ENCODE peak calls at places on chromosomes 16 and 17, in four cellular contexts. One of them, this sample, is unnamed.

GRCh38 chr17:47266782-47267181 is 13.2 kb downstream of the ITGB3 start:
- DNase-seq in HepG2: no peak
- DNase-seq in GM12878: no peak
- DNase-seq in SK-N-SH: no peak
- DNase-seq in this sample: no peak

GRCh38 chr17:53141731-53142130 is 681.0 kb upstream of the KIF2B start:
- DNase-seq in HepG2: no peak
- DNase-seq in GM12878: no peak
- DNase-seq in SK-N-SH: no peak
- DNase-seq in this sample: no peak

GRCh38 chr17:45019177-45019711 is 32.2 kb downstream of the DCAKD start:
- DNase-seq in HepG2: no peak
- DNase-seq in GM12878: no peak
- DNase-seq in SK-N-SH: peak
- DNase-seq in this sample: peak

GRCh38 chr16:354286-354881 is 1.9 kb upstream of the AXIN1 start:
- DNase-seq in HepG2: no peak
- DNase-seq in GM12878: no peak
- DNase-seq in SK-N-SH: no peak
- DNase-seq in this sample: no peak

GRCh38 chr17:65385071-65385470 is 176.4 kb downstream of the AXIN2 start:
- DNase-seq in HepG2: no peak
- DNase-seq in GM12878: no peak
- DNase-seq in SK-N-SH: no peak
- DNase-seq in this sample: no peak

GRCh38 chr17:75996665-75997590 is 3.7 kb upstream of the CDK3 start:
- DNase-seq in HepG2: peak
- DNase-seq in GM12878: peak
- DNase-seq in SK-N-SH: no peak
- DNase-seq in this sample: no peak

GRCh38 chr17:27968206-27968732 is 74.2 kb upstream of the NLK start:
- DNase-seq in HepG2: no peak
- DNase-seq in GM12878: no peak
- DNase-seq in SK-N-SH: peak
- DNase-seq in this sample: no peak

GRCh38 chr16:58661199-58661830 is 23.3 kb downstream of the SLC38A7 start:
- DNase-seq in HepG2: peak
- DNase-seq in GM12878: no peak
- DNase-seq in SK-N-SH: peak
- DNase-seq in this sample: peak

GRCh38 chr17:82107341-82107860 is 9.4 kb upstream of the FASN start:
- DNase-seq in HepG2: peak
- DNase-seq in GM12878: no peak
- DNase-seq in SK-N-SH: peak
- DNase-seq in this sample: peak

GRCh38 chr16:75566889-75567255 is 693 bp downstream of the GABARAPL2 start:
- DNase-seq in HepG2: no peak
- DNase-seq in GM12878: no peak
- DNase-seq in SK-N-SH: peak
- DNase-seq in this sample: no peak

GRCh38 chr17:7184091-7184488 is 4.9 kb upstream of the ASGR1 start:
- DNase-seq in HepG2: peak
- DNase-seq in GM12878: no peak
- DNase-seq in SK-N-SH: no peak
- DNase-seq in this sample: no peak

GRCh38 chr17:76752006-76752405 is 14.1 kb downstream of the MFSD11 start:
- DNase-seq in HepG2: no peak
- DNase-seq in GM12878: no peak
- DNase-seq in SK-N-SH: no peak
- DNase-seq in this sample: no peak

GRCh38 chr17:17091856-17092756 is 49.8 kb downstream of the MPRIP start:
- DNase-seq in HepG2: no peak
- DNase-seq in GM12878: no peak
- DNase-seq in SK-N-SH: no peak
- DNase-seq in this sample: no peak
- TF ChIP-seq JUND in HepG2: no peak
- TF ChIP-seq JUND in GM12878: no peak
- TF ChIP-seq JUND in SK-N-SH: no peak
- TF ChIP-seq JUND in this sample: no peak

GRCh38 chr17:74738051-74738996 is 1.3 kb downstream of the RAB37 start:
- DNase-seq in HepG2: peak
- DNase-seq in GM12878: peak
- DNase-seq in SK-N-SH: no peak
- DNase-seq in this sample: no peak

GRCh38 chr17:74734256-74734655 is 2.8 kb upstream of the RAB37 start:
- DNase-seq in HepG2: no peak
- DNase-seq in GM12878: no peak
- DNase-seq in SK-N-SH: no peak
- DNase-seq in this sample: no peak

GRCh38 chr17:74736423-74737298 is at the start of gene RAB37:
- DNase-seq in HepG2: peak
- DNase-seq in GM12878: no peak
- DNase-seq in SK-N-SH: peak
- DNase-seq in this sample: no peak

GRCh38 chr17:74739227-74739831 is 2.3 kb downstream of the RAB37 start:
- DNase-seq in HepG2: no peak
- DNase-seq in GM12878: no peak
- DNase-seq in SK-N-SH: no peak
- DNase-seq in this sample: no peak

DNA sequence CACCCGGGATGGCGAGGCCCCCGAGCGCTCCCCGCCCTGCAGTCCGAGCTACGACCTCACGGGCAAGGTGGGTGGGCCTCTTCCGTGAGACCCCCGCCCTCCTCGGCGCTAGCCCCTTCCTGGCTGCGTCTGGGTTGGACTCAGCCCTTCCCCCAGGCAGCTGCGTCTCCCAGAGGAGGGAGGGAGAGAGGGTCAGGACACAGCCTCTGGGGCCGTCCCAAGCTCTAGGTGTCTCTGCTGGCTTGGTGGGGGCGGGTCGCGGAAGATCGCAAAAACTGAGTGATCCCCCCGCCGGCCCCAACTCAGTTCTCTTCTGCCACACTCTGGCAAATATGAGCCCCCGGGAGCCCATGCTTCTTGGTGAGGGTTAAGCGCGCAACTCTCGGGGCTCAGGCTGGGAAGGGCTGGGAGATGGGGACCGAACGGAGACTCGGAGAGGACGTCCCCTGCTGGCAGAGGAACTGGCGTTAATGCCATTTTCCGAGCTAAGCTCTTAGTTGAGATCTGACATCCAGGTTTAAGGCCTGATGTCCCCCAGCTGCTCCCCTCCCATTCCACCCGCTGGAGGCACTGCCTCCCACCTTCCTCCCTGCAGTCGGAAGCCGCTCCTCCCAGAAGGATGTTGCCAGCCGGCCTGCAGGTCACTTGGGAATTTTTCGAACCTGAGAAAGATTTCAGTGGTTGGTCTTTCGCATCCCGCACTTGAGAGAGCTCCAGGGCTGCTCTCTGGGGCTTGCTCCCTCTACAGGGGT is 419 bp downstream of the RAB37 start:
- DNase-seq in HepG2: peak
- DNase-seq in GM12878: no peak
- DNase-seq in SK-N-SH: peak
- DNase-seq in this sample: peak
- TF ChIP-seq JUND in HepG2: no peak
- TF ChIP-seq JUND in GM12878: no peak
- TF ChIP-seq JUND in SK-N-SH: no peak
- TF ChIP-seq JUND in this sample: no peak

DNA sequence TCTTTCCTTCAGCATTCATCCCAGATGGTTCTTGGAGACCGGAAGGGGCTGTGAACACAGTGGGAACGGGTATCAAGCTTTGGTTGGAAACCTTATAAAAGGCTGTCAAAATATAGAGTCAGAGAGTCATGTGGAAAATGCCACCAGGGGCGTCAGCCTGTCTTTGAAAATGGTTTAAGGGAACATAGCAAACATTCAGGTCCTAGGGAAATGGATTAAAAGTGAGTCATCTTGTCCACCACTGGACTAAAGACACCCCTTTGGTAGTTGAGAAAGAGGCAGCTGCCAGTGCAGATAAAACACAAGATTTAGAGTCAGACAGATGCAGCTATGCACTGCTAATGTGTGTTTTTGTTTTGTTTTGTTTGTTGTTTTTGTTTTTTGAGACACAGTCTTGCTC is 47.8 kb upstream of the BCO1 start:
- DNase-seq in HepG2: peak
- DNase-seq in GM12878: no peak
- DNase-seq in SK-N-SH: no peak
- DNase-seq in this sample: no peak
- TF ChIP-seq JUND in HepG2: no peak
- TF ChIP-seq JUND in GM12878: no peak
- TF ChIP-seq JUND in SK-N-SH: no peak
- TF ChIP-seq JUND in this sample: no peak

GRCh38 chr16:57166951-57167350 is 18.9 kb downstream of the PSME3IP1 start:
- DNase-seq in HepG2: no peak
- DNase-seq in GM12878: no peak
- DNase-seq in SK-N-SH: no peak
- DNase-seq in this sample: no peak
- TF ChIP-seq JUND in HepG2: no peak
- TF ChIP-seq JUND in GM12878: no peak
- TF ChIP-seq JUND in SK-N-SH: no peak
- TF ChIP-seq JUND in this sample: no peak

DNA sequence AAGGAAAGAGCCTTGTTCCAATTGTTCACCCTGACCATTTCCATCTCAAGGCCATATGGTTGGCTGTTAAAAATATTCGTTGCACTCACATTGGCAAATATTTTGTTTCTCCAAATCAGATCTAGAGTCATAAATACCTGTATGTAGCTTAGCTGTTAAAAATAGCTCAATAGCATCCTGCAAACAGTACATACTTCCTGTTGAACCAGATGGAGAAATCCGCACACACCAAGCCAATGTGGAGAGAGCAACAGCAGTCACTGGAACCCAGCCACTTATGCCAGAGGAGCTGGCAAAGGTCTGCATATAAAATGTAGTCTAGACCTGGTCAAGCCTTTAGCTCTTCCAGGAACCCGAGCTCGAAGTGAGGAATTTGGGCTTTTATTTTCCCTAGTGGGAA is 146.4 kb upstream of the KCNJ16 start:
- DNase-seq in HepG2: no peak
- DNase-seq in GM12878: no peak
- DNase-seq in SK-N-SH: no peak
- DNase-seq in this sample: peak
- TF ChIP-seq JUND in HepG2: no peak
- TF ChIP-seq JUND in GM12878: no peak
- TF ChIP-seq JUND in SK-N-SH: no peak
- TF ChIP-seq JUND in this sample: peak

GRCh38 chr16:66695935-66696668 is 441 bp downstream of the CMTM4 start:
- DNase-seq in HepG2: no peak
- DNase-seq in GM12878: no peak
- DNase-seq in SK-N-SH: no peak
- DNase-seq in this sample: peak
- TF ChIP-seq JUND in HepG2: no peak
- TF ChIP-seq JUND in GM12878: no peak
- TF ChIP-seq JUND in SK-N-SH: no peak
- TF ChIP-seq JUND in this sample: no peak

GRCh38 chr17:50135316-50136095 is 5.5 kb upstream of the SAMD14 start:
- DNase-seq in HepG2: no peak
- DNase-seq in GM12878: no peak
- DNase-seq in SK-N-SH: no peak
- DNase-seq in this sample: no peak
- TF ChIP-seq JUND in HepG2: no peak
- TF ChIP-seq JUND in GM12878: no peak
- TF ChIP-seq JUND in SK-N-SH: no peak
- TF ChIP-seq JUND in this sample: no peak

DNA sequence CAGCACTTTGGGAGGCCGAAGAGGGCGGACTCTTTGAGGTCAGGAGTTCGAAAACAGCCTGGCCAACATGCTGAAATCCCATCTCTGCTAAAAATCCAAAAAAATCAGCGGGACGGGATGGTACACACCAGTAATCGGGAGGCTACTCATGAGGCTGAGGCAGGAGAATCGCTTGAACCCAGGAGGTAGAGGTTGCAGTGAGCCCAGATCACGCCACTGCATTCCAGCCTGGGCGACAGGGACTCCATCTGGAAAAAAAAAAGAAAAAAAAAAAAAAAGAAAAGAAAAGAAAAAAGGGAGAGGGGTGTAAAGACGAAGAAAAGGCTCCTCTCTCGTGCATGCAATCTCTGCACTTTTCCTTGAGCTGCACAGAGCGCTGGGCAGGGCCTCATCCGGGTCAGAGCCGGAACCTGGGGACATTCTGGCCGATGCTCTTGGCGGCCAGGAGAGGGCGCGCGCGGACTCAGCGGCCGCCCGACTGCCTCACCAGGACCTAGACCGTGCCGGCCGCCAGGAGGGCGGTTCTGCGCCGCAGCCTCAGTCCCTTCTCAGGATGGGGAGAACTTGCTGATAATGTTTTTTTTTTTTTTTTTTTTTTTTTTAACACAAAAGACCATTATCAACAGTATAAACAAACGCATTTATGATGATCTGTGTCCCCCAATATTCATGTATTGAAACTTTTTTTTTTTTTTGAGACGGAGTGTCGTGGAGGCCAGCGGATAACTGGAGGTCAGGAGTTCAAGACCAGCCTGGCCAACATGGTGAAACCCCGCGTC is 8.2 kb upstream of the FLYWCH2 start:
- DNase-seq in HepG2: peak
- DNase-seq in GM12878: peak
- DNase-seq in SK-N-SH: peak
- DNase-seq in this sample: no peak
- TF ChIP-seq JUND in HepG2: no peak
- TF ChIP-seq JUND in GM12878: no peak
- TF ChIP-seq JUND in SK-N-SH: no peak
- TF ChIP-seq JUND in this sample: no peak

GRCh38 chr16:70714526-70715112 is 28.8 kb upstream of the MTSS2 start:
- DNase-seq in HepG2: no peak
- DNase-seq in GM12878: no peak
- DNase-seq in SK-N-SH: no peak
- DNase-seq in this sample: no peak

GRCh38 chr16:70717065-70717464 is 31.2 kb upstream of the MTSS2 start:
- DNase-seq in HepG2: no peak
- DNase-seq in GM12878: no peak
- DNase-seq in SK-N-SH: no peak
- DNase-seq in this sample: no peak

GRCh38 chr16:70713781-70714180 is 27.9 kb upstream of the MTSS2 start:
- DNase-seq in HepG2: no peak
- DNase-seq in GM12878: no peak
- DNase-seq in SK-N-SH: peak
- DNase-seq in this sample: no peak

GRCh38 chr16:70715860-70716357 is 30.1 kb upstream of the MTSS2 start:
- DNase-seq in HepG2: no peak
- DNase-seq in GM12878: no peak
- DNase-seq in SK-N-SH: peak
- DNase-seq in this sample: no peak

GRCh38 chr16:70715113-70715711 is 29.4 kb upstream of the MTSS2 start:
- DNase-seq in HepG2: no peak
- DNase-seq in GM12878: no peak
- DNase-seq in SK-N-SH: peak
- DNase-seq in this sample: peak
- TF ChIP-seq JUND in HepG2: no peak
- TF ChIP-seq JUND in GM12878: no peak
- TF ChIP-seq JUND in SK-N-SH: peak
- TF ChIP-seq JUND in this sample: no peak

GRCh38 chr17:51064061-51064735 is 56.5 kb downstream of the SPAG9 start:
- DNase-seq in HepG2: no peak
- DNase-seq in GM12878: no peak
- DNase-seq in SK-N-SH: no peak
- DNase-seq in this sample: no peak
- TF ChIP-seq JUND in HepG2: no peak
- TF ChIP-seq JUND in GM12878: no peak
- TF ChIP-seq JUND in SK-N-SH: no peak
- TF ChIP-seq JUND in this sample: no peak